ENCODE peak calls at places on chromosomes 7 and 10, in seven cellular contexts. P is sigmoid colon; M is left ventricle myocardium inferior; K is H9; T is activated CD8-positive, alpha-beta T cell treated with anti-CD3 and anti-CD28 coated beads for 36 hours; N is right atrium auricular region; B is fibroblast of pulmonary artery. V is an unnamed sample.

GRCh38 chr7:81404669-81405068 is 365.2 kb downstream of the HGF start:
- DNase-seq in T (no peak), P (no peak), N (no peak), K (no peak), B (no peak), M (no peak), V (no peak)

GRCh38 chr7:99438573-99439480 is at the start of the genes CPSF4 and PTCD1:
- DNase-seq in N (peak), M (peak), P (peak), K (peak), T (peak), B (peak), V (peak)

GRCh38 chr7:44534501-44534900 is 6.6 kb downstream of the NPC1L1 start:
- DNase-seq in K (peak), B (peak), T (peak), M (no peak), P (no peak), N (no peak), V (no peak)

GRCh38 chr7:80014507-80014906 is 120.1 kb upstream of the GNAI1 start:
- DNase-seq in T (no peak), M (no peak), K (no peak), P (no peak), N (no peak), B (peak), V (peak)

GRCh38 chr7:21965318-21965717 is 19.6 kb upstream of the CDCA7L start:
- DNase-seq in T (no peak), P (no peak), M (no peak), N (no peak), K (no peak), B (no peak), V (no peak)

GRCh38 chr10:25818751-25819150 is 115.3 kb upstream of the MYO3A start:
- DNase-seq in T (no peak), M (no peak), N (no peak), K (peak), B (no peak), P (no peak), V (no peak)

GRCh38 chr10:79195091-79195923 is 126.5 kb downstream of the ZMIZ1 start:
- DNase-seq in M (peak), N (peak), T (peak), K (peak), P (peak), B (peak), V (peak)

GRCh38 chr10:88080213-88080612 is 216.8 kb downstream of the PTEN start:
- DNase-seq in N (no peak), K (no peak), P (no peak), B (peak), T (no peak), M (no peak), V (no peak)

GRCh38 chr10:9294132-9294663 is 1239.7 kb downstream of the GATA3 start:
- DNase-seq in N (no peak), M (no peak), K (no peak), B (no peak), P (no peak), T (no peak), V (no peak)

GRCh38 chr10:111076682-111077661 is at the start of gene ADRA2A:
- DNase-seq in T (peak), P (no peak), B (peak), N (no peak), K (peak), M (peak), V (peak)

GRCh38 chr10:119770928-119771327 is 45.1 kb downstream of the INPP5F start:
- DNase-seq in B (peak), N (no peak), P (no peak), T (no peak), M (no peak), K (no peak), V (no peak)

GRCh38 chr7:84354866-84355265 is 160.3 kb upstream of the SEMA3A start:
- DNase-seq in M (no peak), P (no peak), B (peak), K (no peak), T (no peak), N (no peak), V (no peak)

GRCh38 chr10:71801357-71801756 is 28.0 kb upstream of the VSIR start:
- DNase-seq in P (no peak), K (no peak), T (no peak), N (no peak), M (no peak), B (no peak), V (no peak)

GRCh38 chr7:157425761-157426160 is 89.0 kb downstream of the DNAJB6 start:
- DNase-seq in B (no peak), K (no peak), P (no peak), M (peak), T (no peak), N (no peak), V (no peak)

GRCh38 chr10:52265131-52265926 is 48.8 kb upstream of the DKK1 start:
- DNase-seq in K (no peak), B (no peak), M (no peak), P (no peak), T (no peak), N (no peak), V (no peak)

GRCh38 chr10:30199376-30200018 is 140.1 kb upstream of the JCAD start:
- DNase-seq in T (no peak), N (no peak), K (no peak), P (no peak), M (no peak), B (no peak), V (no peak)

GRCh38 chr7:122619664-122620063 is 79.3 kb downstream of the RNF133 start:
- DNase-seq in M (no peak), P (no peak), T (no peak), K (no peak), N (no peak), B (no peak), V (no peak)

GRCh38 chr7:26696161-26696560 is 168.2 kb downstream of the SKAP2 start:
- DNase-seq in K (no peak), B (no peak), M (no peak), T (no peak), N (no peak), P (no peak), V (no peak)

GRCh38 chr7:149310113-149310836 is 48.3 kb downstream of the ZNF783 start:
- DNase-seq in T (peak), N (peak), B (peak), M (no peak), K (no peak), P (no peak), V (peak)
- TF ChIP-seq CTCF in T (peak), N (peak), B (peak), M (peak), K (peak), P (peak), V (peak)

GRCh38 chr10:115136616-115137015 is 43.5 kb downstream of the ATRNL1 start:
- DNase-seq in P (no peak), B (no peak), N (no peak), K (no peak), T (no peak), M (no peak), V (no peak)

DNA sequence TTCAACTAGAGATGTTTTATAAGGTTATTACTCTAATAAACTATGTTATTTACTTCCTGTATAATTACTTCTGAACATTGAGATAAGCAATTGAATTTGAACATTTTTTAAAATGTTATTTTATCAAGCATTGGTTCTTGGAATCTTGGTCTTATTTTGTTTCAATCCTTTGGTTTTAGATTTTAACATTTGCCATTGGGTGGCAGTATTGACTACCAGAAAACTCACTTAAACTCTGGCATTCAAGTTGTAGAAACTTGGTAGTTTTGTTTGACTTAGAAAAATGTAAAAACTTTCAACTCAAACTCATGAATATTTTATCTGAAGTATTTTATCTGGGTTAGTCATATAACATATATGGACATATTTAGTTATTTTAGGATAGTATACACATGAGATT is 48.1 kb downstream of the ATRNL1 start:
- DNase-seq in N (no peak), K (no peak), T (no peak), P (no peak), B (peak), M (no peak), V (no peak)
- TF ChIP-seq CTCF in N (no peak), K (peak), T (no peak), P (no peak), B (peak), M (peak), V (peak)

DNA sequence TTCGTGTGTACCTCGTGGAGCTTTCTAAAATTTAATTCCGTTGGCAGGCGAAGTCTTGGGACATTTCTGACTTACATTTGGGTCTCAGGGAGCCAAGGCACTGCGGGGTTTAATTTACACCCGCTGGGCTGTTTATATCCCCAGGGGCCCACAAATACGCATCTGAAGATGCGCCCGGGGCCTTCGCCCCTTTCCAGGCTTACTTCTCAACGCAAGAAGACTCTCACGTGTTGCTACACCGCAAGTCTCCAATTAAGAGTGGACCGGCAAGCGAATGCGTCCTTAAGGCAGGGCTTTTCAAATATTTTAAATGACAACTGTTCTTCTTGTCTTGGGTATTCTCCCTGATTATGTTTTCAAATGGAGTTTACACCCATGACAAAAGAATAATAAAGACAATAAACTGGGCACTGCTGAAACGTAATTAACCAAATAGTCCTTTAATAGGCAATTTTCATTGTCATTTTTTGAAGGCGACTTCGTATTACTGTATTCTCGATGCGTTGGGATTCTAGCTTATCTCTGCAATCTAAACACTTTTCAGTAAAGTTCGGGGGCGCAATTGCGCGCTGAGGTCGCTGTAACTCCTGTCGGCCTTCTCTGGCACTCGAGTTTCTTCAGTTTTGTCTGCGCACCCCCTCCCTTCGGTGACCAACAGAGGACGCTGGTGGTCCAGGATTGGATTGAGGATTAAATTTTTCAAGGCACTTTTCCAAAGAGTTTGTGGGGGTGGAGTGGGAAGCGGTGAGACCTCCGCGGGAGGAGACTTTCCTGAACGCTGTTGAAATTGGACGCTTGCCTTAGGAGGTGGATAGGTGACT is 837 bp upstream of the IGFBP3 start:
- DNase-seq in N (peak), T (peak), B (peak), P (no peak), K (peak), M (peak), V (peak)
- TF ChIP-seq CTCF in N (peak), T (peak), B (peak), P (peak), K (peak), M (peak), V (peak)

GRCh38 chr10:69464801-69465401 is 13.6 kb downstream of the TSPAN15 start:
- DNase-seq in K (no peak), B (no peak), M (no peak), T (peak), P (peak), N (peak), V (no peak)
- TF ChIP-seq CTCF in K (no peak), B (no peak), M (no peak), T (no peak), P (no peak), N (no peak), V (no peak)

V was measured in foreskin fibroblast.